ENCODE peak calls at places on chromosomes 12 and 14, in eight cellular contexts. M is transverse colon, O is cardiac muscle cell, V is fibroblast of villous mesenchyme, P is heart right ventricle, N is brain microvascular endothelial cell, G is GM12864, I is tibial artery. K is an unnamed sample.
A peak's percentile ranks its signal among the peaks of the same experiment; 100 is the strongest.

GRCh38 chr14:67556671-67557070 is 23.6 kb downstream of the PLEKHH1 start:
- DNase-seq in V (no peak), O (no peak), G (no peak), P (no peak), I (no peak), N (no peak), M (no peak), K (no peak)

GRCh38 chr14:74501135-74501614 is 7.6 kb downstream of the ISCA2 start:
- DNase-seq in V (peak; percentile 71), M (peak; percentile 46), O (peak; percentile 82), I (peak; percentile 72), N (peak; percentile 59), P (peak; percentile 66), G (no peak), K (no peak)

GRCh38 chr12:111275308-111275707 is 93.6 kb downstream of the PHETA1 start:
- DNase-seq in P (no peak), M (no peak), V (no peak), G (no peak), N (no peak), I (no peak), O (no peak), K (no peak)

GRCh38 chr12:131758016-131758739 is 47.3 kb downstream of the SFSWAP start:
- DNase-seq in G (no peak), O (no peak), M (no peak), I (no peak), V (no peak), N (no peak), P (peak; percentile 30), K (no peak)

GRCh38 chr14:65962952-65963351 is 523.2 kb upstream of the CCDC196 start:
- DNase-seq in O (peak; percentile 18), I (no peak), G (no peak), M (no peak), N (no peak), P (no peak), V (peak; percentile 22), K (no peak)

GRCh38 chr12:58804749-58805148 is 115.6 kb downstream of the LRIG3 start:
- DNase-seq in P (no peak), I (no peak), V (no peak), O (no peak), M (no peak), N (no peak), G (no peak), K (no peak)

GRCh38 chr12:54139030-54139429 is 49.8 kb downstream of the SMUG1 start:
- DNase-seq in O (no peak), V (no peak), P (no peak), M (no peak), I (no peak), N (no peak), G (no peak), K (no peak)

GRCh38 chr12:18681818-18682217 is 56.0 kb downstream of the PLCZ1 start:
- DNase-seq in N (no peak), M (no peak), G (no peak), P (no peak), I (no peak), O (no peak), V (no peak), K (no peak)

GRCh38 chr14:55071051-55071450 is 19.6 kb downstream of the MAPK1IP1L start:
- DNase-seq in I (no peak), M (no peak), V (peak; percentile 75), N (peak; percentile 43), P (no peak), G (no peak), O (no peak), K (no peak)

GRCh38 chr12:30687265-30687986 is 8.2 kb downstream of the IPO8 start:
- DNase-seq in V (peak; percentile 24), O (no peak), M (no peak), N (no peak), G (no peak), P (no peak), I (no peak), K (no peak)

GRCh38 chr12:6765634-6766581 is at the start of gene PTMS:
- DNase-seq in N (peak; percentile 71), G (no peak), O (peak; percentile 88), I (peak; percentile 76), V (peak; percentile 97), M (peak; percentile 79), P (peak; percentile 85), K (no peak)

GRCh38 chr14:60514378-60515243 is 5.7 kb downstream of the SIX6 start:
- DNase-seq in O (peak; percentile 57), P (no peak), G (no peak), M (no peak), V (no peak), I (peak; percentile 34), N (no peak), K (peak; percentile 5)

GRCh38 chr12:57236925-57237652 is 7.6 kb downstream of the SHMT2 start:
- DNase-seq in G (no peak), I (no peak), O (no peak), V (no peak), P (peak; percentile 70), N (no peak), M (no peak), K (no peak)

GRCh38 chr14:74945261-74945851 is 10.0 kb downstream of the PGF start:
- DNase-seq in G (no peak), M (peak; percentile 47), V (no peak), N (no peak), P (no peak), I (peak; percentile 21), O (peak; percentile 60), K (no peak)

GRCh38 chr12:25988505-25988904 is 30.0 kb downstream of the RASSF8 start:
- DNase-seq in I (no peak), P (no peak), N (no peak), M (no peak), G (no peak), V (no peak), O (no peak), K (no peak)

GRCh38 chr12:4355843-4356327 is 23.6 kb downstream of the FGF23 start:
- DNase-seq in O (peak; percentile 46), V (peak; percentile 11), M (peak; percentile 24), I (no peak), N (peak; percentile 42), G (peak; percentile 24), P (peak; percentile 31), K (no peak)

GRCh38 chr12:43760396-43760795 is 1.6 kb downstream of the IRAK4 start:
- DNase-seq in V (no peak), G (no peak), P (no peak), O (no peak), M (no peak), N (no peak), I (no peak), K (no peak)

GRCh38 chr12:68498736-68499135 is 112.0 kb upstream of the RAP1B start:
- DNase-seq in V (no peak), M (no peak), I (no peak), G (no peak), O (no peak), P (no peak), N (no peak), K (no peak)

GRCh38 chr14:25111061-25111601 is 61.2 kb upstream of the STXBP6 start:
- DNase-seq in V (peak; percentile 97), I (peak; percentile 42), P (peak; percentile 66), N (peak; percentile 2), M (no peak), O (no peak), G (no peak), K (peak; percentile 90)

DNA sequence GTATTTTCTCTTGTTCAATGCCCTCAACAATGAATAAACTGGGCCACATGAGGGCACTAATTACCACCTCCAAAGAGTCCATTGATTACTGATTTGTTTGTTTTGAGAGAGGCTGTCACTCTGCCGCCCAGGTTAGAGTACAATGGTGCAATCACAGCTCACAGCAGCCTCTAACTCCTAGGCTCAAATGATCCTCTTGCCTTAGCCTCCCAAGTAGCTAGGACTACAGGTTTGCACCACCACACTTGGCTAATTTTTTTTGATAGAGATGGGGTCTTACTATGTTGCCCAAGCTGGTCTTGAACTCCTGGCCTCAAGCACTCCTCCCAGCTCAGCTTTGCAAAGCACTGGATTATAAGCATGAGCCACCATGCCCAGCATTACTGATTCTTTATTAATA is 28.3 kb upstream of the SYCP3 start:
- DNase-seq in G (no peak), N (no peak), M (no peak), V (no peak), O (no peak), P (no peak), I (no peak), K (no peak)
- TF ChIP-seq CTCF in G (no peak), N (no peak), M (no peak), V (no peak), O (no peak), P (no peak), I (no peak), K (no peak)

DNA sequence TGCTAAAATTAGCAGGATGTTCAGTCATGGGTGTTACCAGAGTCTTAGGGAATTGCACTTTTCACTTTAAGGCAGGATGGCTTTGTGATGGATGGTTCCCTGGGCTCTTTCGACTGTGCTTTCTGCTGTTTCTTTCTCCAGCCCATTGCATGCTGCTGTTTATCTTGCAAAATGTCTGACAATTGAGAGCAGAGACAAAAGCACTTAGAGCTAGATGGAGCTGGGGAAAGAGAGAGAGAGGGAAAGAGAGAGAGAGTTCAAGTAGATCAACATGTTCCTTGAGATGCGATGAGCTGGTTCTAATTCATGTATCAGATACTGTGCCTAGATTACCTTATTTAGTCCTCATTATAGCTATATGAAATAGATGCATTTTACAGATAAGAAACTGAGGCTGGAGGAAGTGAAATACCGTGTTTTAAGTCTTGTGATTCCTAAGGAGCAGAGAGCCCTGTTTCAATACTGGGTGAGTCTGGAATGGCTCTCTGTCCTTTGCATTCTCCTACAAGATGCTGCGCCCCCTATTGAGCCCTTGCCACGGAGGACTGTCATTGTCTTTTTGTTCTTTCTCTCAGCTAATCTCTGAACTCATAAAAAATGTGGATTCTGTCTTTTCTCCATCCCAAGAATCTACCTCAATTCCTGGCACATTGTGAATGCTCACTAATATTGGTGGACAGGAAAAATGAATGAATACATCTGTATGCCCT is 227.9 kb downstream of the ALG10B start:
- DNase-seq in N (no peak), G (no peak), I (no peak), V (no peak), O (no peak), P (no peak), M (no peak), K (no peak)
- TF ChIP-seq CTCF in N (no peak), G (no peak), I (no peak), V (no peak), O (no peak), P (no peak), M (no peak), K (no peak)

DNA sequence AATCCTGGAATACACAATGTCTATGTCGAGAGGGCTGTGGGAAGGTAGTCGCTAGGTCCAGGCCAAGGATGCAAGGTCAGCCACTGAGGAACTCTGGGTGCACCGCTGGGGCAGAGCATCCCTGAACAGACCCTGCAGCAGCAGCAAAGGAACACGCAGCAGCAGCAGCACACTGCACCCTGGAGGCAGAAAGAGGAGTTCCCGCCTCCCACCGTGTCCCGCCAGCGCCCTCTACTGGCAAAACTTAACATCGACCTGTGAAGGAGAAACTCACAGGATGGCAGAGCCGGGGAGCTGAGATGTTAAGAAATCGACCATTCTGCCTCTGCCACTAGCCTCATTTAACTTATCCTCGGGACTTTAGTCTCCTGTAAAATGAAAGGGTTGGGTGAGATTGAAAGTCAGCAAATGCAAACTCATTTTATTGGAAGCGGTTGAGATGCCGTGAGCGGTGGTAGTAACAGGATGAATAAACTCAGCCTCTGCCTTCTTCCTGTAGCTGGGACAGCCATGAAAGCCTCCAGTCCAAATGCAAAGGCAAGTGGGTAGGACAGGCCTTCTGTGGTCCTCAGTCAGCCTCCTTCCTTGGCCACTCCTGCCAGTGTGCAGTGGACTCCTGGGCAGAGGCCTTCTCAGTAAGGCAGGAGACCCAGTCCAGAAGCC is 45.6 kb downstream of the STAB2 start:
- DNase-seq in P (no peak), G (peak; percentile 37), N (peak; percentile 39), O (peak; percentile 78), V (peak; percentile 58), I (no peak), M (peak; percentile 72), K (peak; percentile 6)
- TF ChIP-seq CTCF in P (peak; percentile 56), G (peak; percentile 100), N (peak; percentile 98), O (peak; percentile 99), V (peak; percentile 98), I (no peak), M (peak; percentile 56), K (peak; percentile 97)

GRCh38 chr12:45342171-45342570 is 126.3 kb downstream of the ANO6 start:
- DNase-seq in M (no peak), I (no peak), G (no peak), V (no peak), P (no peak), N (no peak), O (no peak), K (no peak)
- TF ChIP-seq CTCF in M (no peak), I (no peak), G (no peak), V (no peak), P (no peak), N (no peak), O (no peak), K (no peak)